ENCODE peak calls at places on chromosomes 1 and 21, in five cellular contexts. Y, U, L, V and M are unnamed samples.

GRCh38 chr1:225407755-225408154 is 20.1 kb downstream of the LBR start:
- DNase-seq in Y (no peak), U (no peak), L (no peak), V (no peak), M (no peak)

GRCh38 chr1:101235241-101235695 is 1.6 kb upstream of the S1PR1 start:
- DNase-seq in Y (peak), U (no peak), L (no peak), V (no peak), M (no peak)

GRCh38 chr1:216902669-216903388 is 179.6 kb upstream of the ESRRG start:
- DNase-seq in Y (no peak), U (peak), L (no peak), V (no peak), M (no peak)

GRCh38 chr1:225874431-225874830 is 7.7 kb downstream of the TMEM63A start:
- DNase-seq in Y (no peak), U (no peak), L (no peak), V (no peak), M (no peak)

GRCh38 chr1:238552271-238552670 is 661.5 kb upstream of the ZP4 start:
- DNase-seq in Y (no peak), U (no peak), L (no peak), V (no peak), M (no peak)

GRCh38 chr1:22831729-22832413 is 121.2 kb downstream of the EPHB2 start:
- DNase-seq in Y (no peak), U (no peak), L (no peak), V (peak), M (no peak)

GRCh38 chr1:29757866-29758763 is 521.8 kb downstream of the PTPRU start:
- DNase-seq in Y (no peak), U (no peak), L (peak), V (no peak), M (no peak)

GRCh38 chr1:1217621-1218523 is 3.9 kb upstream of the TNFRSF4 start:
- DNase-seq in Y (no peak), U (no peak), L (no peak), V (peak), M (peak)

GRCh38 chr1:46615735-46616134 is 876 bp downstream of the MOB3C start:
- DNase-seq in Y (no peak), U (no peak), L (no peak), V (no peak), M (no peak)

GRCh38 chr21:44691686-44692085 is 5.3 kb upstream of the KRTAP10-12 start:
- DNase-seq in Y (no peak), U (no peak), L (no peak), V (no peak), M (no peak)

GRCh38 chr1:34684246-34684645 is 70.6 kb upstream of the GJB5 start:
- DNase-seq in Y (no peak), U (no peak), L (peak), V (no peak), M (no peak)

GRCh38 chr1:227318003-227318851 is at the start of gene CDC42BPA:
- DNase-seq in Y (peak), U (peak), L (peak), V (peak), M (peak)

GRCh38 chr1:191590578-191590977 is 567.7 kb upstream of the RGS18 start:
- DNase-seq in Y (no peak), U (no peak), L (no peak), V (no peak), M (no peak)

GRCh38 chr1:184623404-184623803 is 131.3 kb downstream of the EDEM3 start:
- DNase-seq in Y (no peak), U (no peak), L (no peak), V (no peak), M (no peak)

GRCh38 chr21:15212214-15212613 is 147.4 kb upstream of the NRIP1 start:
- DNase-seq in Y (no peak), U (no peak), L (no peak), V (no peak), M (no peak)

GRCh38 chr1:89356658-89357400 is 7.0 kb upstream of the GBP6 start:
- DNase-seq in Y (no peak), U (no peak), L (no peak), V (no peak), M (no peak)

GRCh38 chr1:158554352-158554751 is at the start of gene OR6Y1:
- DNase-seq in Y (no peak), U (no peak), L (no peak), V (no peak), M (no peak)

GRCh38 chr1:2134604-2135307 is 59.8 kb downstream of the FAAP20 start:
- DNase-seq in Y (no peak), U (no peak), L (no peak), V (no peak), M (no peak)

GRCh38 chr1:20654104-20654690 is 7.0 kb downstream of the DDOST start:
- DNase-seq in Y (no peak), U (no peak), L (no peak), V (no peak), M (no peak)

GRCh38 chr1:185420588-185421081 is 103.6 kb upstream of the IVNS1ABP start:
- DNase-seq in Y (no peak), U (no peak), L (peak), V (no peak), M (no peak)

GRCh38 chr1:62688687-62689085 is 500 bp upstream of the DOCK7 start:
- DNase-seq in Y (no peak), U (no peak), L (no peak), V (no peak), M (peak)

GRCh38 chr1:38046884-38047602 is 450 bp upstream of the POU3F1 start:
- DNase-seq in Y (peak), U (no peak), L (peak), V (peak), M (peak)

GRCh38 chr1:49526672-49527071 is 497.1 kb downstream of the AGBL4 start:
- DNase-seq in Y (no peak), U (no peak), L (no peak), V (no peak), M (no peak)

GRCh38 chr21:33368124-33368523 is 35.1 kb upstream of the IFNGR2 start:
- DNase-seq in Y (no peak), U (no peak), L (no peak), V (no peak), M (no peak)

GRCh38 chr1:172746091-172746949 is 87.4 kb downstream of the FASLG start:
- DNase-seq in Y (no peak), U (no peak), L (peak), V (peak), M (no peak)

GRCh38 chr1:68346192-68346808 is 103.5 kb downstream of the RPE65 start:
- DNase-seq in Y (no peak), U (peak), L (no peak), V (peak), M (peak)

GRCh38 chr1:85609976-85610375 is 29.4 kb downstream of the CCN1 start:
- DNase-seq in Y (no peak), U (no peak), L (no peak), V (no peak), M (no peak)

GRCh38 chr1:47906009-47906432 is 91.2 kb downstream of the TRABD2B start:
- DNase-seq in Y (no peak), U (no peak), L (no peak), V (peak), M (no peak)

GRCh38 chr1:91578320-91579109 is 77.9 kb downstream of the CDC7 start:
- DNase-seq in Y (no peak), U (no peak), L (no peak), V (no peak), M (no peak)

GRCh38 chr1:204578867-204579664 is 62.9 kb downstream of the MDM4 start:
- DNase-seq in Y (no peak), U (no peak), L (peak), V (no peak), M (no peak)

GRCh38 chr21:17711896-17712295 is 99.2 kb upstream of the BTG3 start:
- DNase-seq in Y (no peak), U (no peak), L (no peak), V (no peak), M (no peak)

GRCh38 chr1:101496109-101496508 is 259.3 kb downstream of the S1PR1 start:
- DNase-seq in Y (no peak), U (no peak), L (no peak), V (no peak), M (no peak)